ENCODE peak calls at places on chromosomes 3 and 15, in nine cellular contexts. A is EH; D is NCI-H2171; V is tibial artery; P is activated gamma-delta T cell treated with anti-CD3 and anti-CD28 coated beads, Interleukin-2, amount 50 U/mL, for 16 hours; F is stomach; U is T-helper 1 cell; X is stimulated activated CD4-positive, alpha-beta T cell treated with anti-CD3 and anti-CD28 coated beads, TNF-alpha, amount 100 ng/mL, for 24 hours; T is stimulated activated CD8-positive, alpha-beta memory T cell treated with anti-CD3 and anti-CD28 coated beads, Interleukin-12 subunit alpha, Interleukin-12 subunit beta, amount 100 ng/mL, for 1 hour. L is an unnamed sample.

GRCh38 chr3:183061431-183062172 is 37.7 kb downstream of the MCCC1 start:
- DNase-seq in F (no peak), X (no peak), V (no peak), D (no peak), A (peak), P (no peak), T (no peak), U (no peak), L (no peak)

GRCh38 chr3:65614585-65614984 is 424.1 kb downstream of the MAGI1 start:
- DNase-seq in U (no peak), T (no peak), F (no peak), V (no peak), X (no peak), P (no peak), A (no peak), D (no peak), L (no peak)

GRCh38 chr15:89649716-89650115 is 5.6 kb downstream of the KIF7 start:
- DNase-seq in A (no peak), V (peak), P (no peak), U (no peak), X (no peak), T (no peak), D (no peak), F (no peak), L (no peak)

GRCh38 chr3:48661501-48662139 is 1.1 kb downstream of the CELSR3 start:
- DNase-seq in D (no peak), X (peak), T (peak), F (peak), A (peak), V (no peak), P (peak), U (peak), L (peak)

GRCh38 chr3:56952846-56953245 is 107.6 kb upstream of the SPATA12 start:
- DNase-seq in T (no peak), X (no peak), F (peak), U (no peak), A (no peak), V (no peak), P (no peak), D (no peak), L (no peak)

GRCh38 chr15:71508081-71508682 is 302.2 kb upstream of the NR2E3 start:
- DNase-seq in F (no peak), T (no peak), A (no peak), P (no peak), D (no peak), V (no peak), X (no peak), U (no peak), L (peak)

GRCh38 chr3:71254658-71255057 is 328.9 kb downstream of the FOXP1 start:
- DNase-seq in P (no peak), D (no peak), T (no peak), F (no peak), V (no peak), U (no peak), A (peak), X (no peak), L (no peak)

GRCh38 chr15:85120351-85121113 is 138.9 kb downstream of the PDE8A start:
- DNase-seq in X (no peak), U (no peak), P (no peak), A (no peak), F (no peak), D (no peak), T (no peak), V (no peak), L (no peak)

GRCh38 chr3:171268677-171269076 is 191.5 kb downstream of the TNIK start:
- DNase-seq in D (no peak), P (no peak), F (no peak), A (no peak), U (no peak), X (no peak), V (no peak), T (no peak), L (no peak)

GRCh38 chr3:122975924-122976293 is 51.7 kb downstream of the SEMA5B start:
- DNase-seq in X (no peak), F (no peak), D (no peak), V (no peak), T (no peak), A (peak), U (no peak), P (no peak), L (no peak)

GRCh38 chr15:66298803-66299251 is 5.5 kb downstream of the DIS3L start:
- DNase-seq in A (no peak), T (no peak), V (no peak), U (no peak), P (no peak), D (peak), F (no peak), X (no peak), L (no peak)

GRCh38 chr3:131630117-131630516 is 127.3 kb upstream of the MRPL3 start:
- DNase-seq in T (no peak), F (no peak), V (no peak), X (no peak), D (no peak), U (no peak), P (no peak), A (no peak), L (no peak)

GRCh38 chr15:52796228-52796521 is 6.0 kb upstream of the ONECUT1 start:
- DNase-seq in A (no peak), X (no peak), U (no peak), F (no peak), T (no peak), D (no peak), V (no peak), P (no peak), L (no peak)

GRCh38 chr3:152056481-152056880 is 183.0 kb downstream of the SUCNR1 start:
- DNase-seq in D (no peak), T (no peak), P (no peak), V (no peak), A (no peak), X (no peak), U (no peak), F (no peak), L (no peak)

GRCh38 chr3:114380233-114380645 is 86.4 kb downstream of the TIGIT start:
- DNase-seq in P (no peak), T (no peak), D (no peak), X (no peak), U (no peak), V (peak), A (peak), F (peak), L (peak)

GRCh38 chr3:156493887-156494286 is 61.0 kb downstream of the SSR3 start:
- DNase-seq in P (no peak), A (no peak), U (no peak), T (no peak), X (no peak), D (no peak), F (no peak), V (no peak), L (no peak)

GRCh38 chr3:39344746-39345344 is 15.3 kb downstream of the CCR8 start:
- DNase-seq in F (no peak), X (no peak), V (no peak), D (no peak), U (no peak), A (peak), P (no peak), T (no peak), L (no peak)

GRCh38 chr3:66400381-66401156 is 100.3 kb downstream of the LRIG1 start:
- DNase-seq in T (no peak), V (no peak), A (no peak), X (no peak), P (no peak), F (no peak), D (no peak), U (no peak), L (no peak)

GRCh38 chr3:37979798-37980476 is 10.6 kb upstream of the VILL start:
- DNase-seq in F (no peak), A (no peak), V (no peak), T (no peak), D (no peak), X (no peak), U (no peak), P (no peak), L (no peak)

GRCh38 chr3:62529230-62529629 is 155.9 kb upstream of the FEZF2 start:
- DNase-seq in F (peak), P (no peak), X (no peak), U (no peak), T (no peak), A (peak), V (no peak), D (peak), L (no peak)

GRCh38 chr3:38003817-38004414 is 13.3 kb downstream of the VILL start:
- DNase-seq in V (no peak), A (no peak), P (no peak), F (no peak), T (no peak), X (no peak), D (no peak), U (no peak), L (no peak)

GRCh38 chr3:192879346-192880031 is 38.2 kb downstream of the MB21D2 start:
- DNase-seq in V (no peak), F (no peak), D (no peak), P (no peak), T (no peak), A (peak), X (no peak), U (no peak), L (no peak)

GRCh38 chr3:114217266-114217665 is 20.1 kb downstream of the ZNF80 start:
- DNase-seq in D (no peak), P (no peak), F (no peak), U (no peak), A (no peak), V (no peak), T (no peak), X (no peak), L (no peak)

GRCh38 chr3:147361671-147362420 is 44.5 kb downstream of the ZIC4 start:
- DNase-seq in X (no peak), U (peak), D (no peak), V (no peak), F (no peak), P (no peak), T (no peak), A (peak), L (no peak)

GRCh38 chr3:3109407-3110298 is 521 bp downstream of the IL5RA start:
- DNase-seq in A (no peak), U (no peak), T (no peak), P (no peak), F (no peak), D (no peak), V (no peak), X (no peak), L (no peak)

GRCh38 chr3:131702156-131702555 is 199.4 kb upstream of the MRPL3 start:
- DNase-seq in V (no peak), P (no peak), U (no peak), D (no peak), F (no peak), A (peak), X (no peak), T (no peak), L (no peak)

GRCh38 chr3:43004282-43004681 is 25.2 kb downstream of the GASK1A start:
- DNase-seq in X (no peak), T (no peak), F (no peak), U (no peak), A (peak), P (no peak), D (no peak), V (no peak), L (no peak)

L was measured in prostate gland.